ENCODE peak calls at places on chromosomes 11 and 22, in seven cellular contexts. H, E, K, X, R, J and B are unnamed samples.

GRCh38 chr11:28346209-28346608 is 238.0 kb downstream of the METTL15 start:
- DNase-seq in H (no peak), E (no peak), K (peak), X (no peak), R (no peak), J (no peak), B (no peak)

GRCh38 chr11:63491614-63492372 is 826 bp upstream of the PLAAT5 start:
- DNase-seq in H (no peak), E (no peak), K (no peak), X (peak), R (no peak), J (no peak), B (no peak)

GRCh38 chr11:58742981-58743880 is 11.5 kb upstream of the GLYAT start:
- DNase-seq in H (no peak), E (no peak), K (no peak), X (no peak), R (no peak), J (no peak), B (no peak)

GRCh38 chr22:40065981-40066380 is 71.2 kb downstream of the FAM83F start:
- DNase-seq in H (no peak), E (no peak), K (no peak), X (no peak), R (no peak), J (no peak), B (no peak)

GRCh38 chr11:125175896-125176575 is 11.5 kb downstream of the PKNOX2 start:
- DNase-seq in H (no peak), E (peak), K (no peak), X (no peak), R (no peak), J (no peak), B (no peak)

GRCh38 chr11:117570701-117571100 is 226.3 kb downstream of the DSCAML1 start:
- DNase-seq in H (no peak), E (no peak), K (no peak), X (no peak), R (no peak), J (no peak), B (no peak)

GRCh38 chr11:34621876-34622275 is 983 bp downstream of the EHF start:
- DNase-seq in H (no peak), E (no peak), K (peak), X (no peak), R (no peak), J (no peak), B (no peak)

GRCh38 chr11:3217751-3218482 is 696 bp downstream of the MRGPRG start:
- DNase-seq in H (no peak), E (no peak), K (no peak), X (no peak), R (no peak), J (no peak), B (no peak)

GRCh38 chr22:47328550-47329243 is 566.2 kb downstream of the TBC1D22A start:
- DNase-seq in H (no peak), E (peak), K (peak), X (peak), R (no peak), J (no peak), B (peak)

GRCh38 chr22:50085211-50085999 is at the start of gene MLC1:
- DNase-seq in H (no peak), E (no peak), K (no peak), X (peak), R (no peak), J (no peak), B (no peak)

GRCh38 chr22:43592470-43592869 is 180.7 kb downstream of the MPPED1 start:
- DNase-seq in H (no peak), E (no peak), K (no peak), X (peak), R (no peak), J (no peak), B (no peak)

GRCh38 chr22:47811971-47812370 is 1049.5 kb downstream of the TBC1D22A start:
- DNase-seq in H (no peak), E (no peak), K (no peak), X (no peak), R (no peak), J (no peak), B (no peak)

GRCh38 chr11:85076535-85077330 is 550.4 kb downstream of the DLG2 start:
- DNase-seq in H (no peak), E (peak), K (peak), X (peak), R (no peak), J (no peak), B (peak)

GRCh38 chr11:65524747-65525658 is at the start of gene SCYL1:
- DNase-seq in H (peak), E (peak), K (peak), X (peak), R (peak), J (no peak), B (peak)

GRCh38 chr22:27197071-27197470 is 539.7 kb downstream of the MIAT start:
- DNase-seq in H (no peak), E (no peak), K (no peak), X (no peak), R (no peak), J (no peak), B (no peak)

GRCh38 chr11:9144828-9145227 is 53.4 kb upstream of the SCUBE2 start:
- DNase-seq in H (no peak), E (no peak), K (peak), X (no peak), R (no peak), J (no peak), B (no peak)

GRCh38 chr11:102186836-102187235 is 76.6 kb downstream of the YAP1 start:
- DNase-seq in H (no peak), E (peak), K (no peak), X (peak), R (no peak), J (no peak), B (no peak)

GRCh38 chr11:96241351-96241841 is 101.6 kb downstream of the MAML2 start:
- DNase-seq in H (no peak), E (no peak), K (no peak), X (no peak), R (peak), J (no peak), B (no peak)

GRCh38 chr11:12680246-12680939 is 6.2 kb downstream of the TEAD1 start:
- DNase-seq in H (no peak), E (peak), K (peak), X (peak), R (peak), J (peak), B (peak)
- H3K4me3 ChIP-seq in H (no peak), E (peak), K (no peak), X (peak), R (no peak), J (peak), B (peak)

DNA sequence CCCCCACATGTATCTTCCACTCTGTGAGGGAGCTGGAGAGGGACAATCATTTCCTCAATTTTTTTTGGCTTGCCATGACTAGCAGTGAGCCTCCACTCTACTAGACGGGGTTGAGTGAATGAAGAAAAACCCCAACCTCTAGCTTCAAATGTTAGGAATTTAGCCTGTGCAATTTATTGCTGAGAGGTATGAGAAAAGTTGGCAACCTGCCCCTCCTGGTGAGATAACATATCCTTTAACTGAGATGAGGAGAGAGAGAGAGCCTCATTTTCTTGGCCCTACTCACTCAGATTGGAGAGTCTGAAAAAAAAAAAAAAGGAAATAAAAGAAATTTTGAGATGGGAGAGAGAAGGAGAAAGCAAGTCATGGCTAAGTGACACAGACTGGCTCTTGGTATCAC is 218.2 kb upstream of the CARD18 start:
- DNase-seq in H (no peak), E (peak), K (peak), X (peak), R (no peak), J (no peak), B (peak)
- H3K4me3 ChIP-seq in H (no peak), E (no peak), K (no peak), X (no peak), R (no peak), J (no peak), B (no peak)

DNA sequence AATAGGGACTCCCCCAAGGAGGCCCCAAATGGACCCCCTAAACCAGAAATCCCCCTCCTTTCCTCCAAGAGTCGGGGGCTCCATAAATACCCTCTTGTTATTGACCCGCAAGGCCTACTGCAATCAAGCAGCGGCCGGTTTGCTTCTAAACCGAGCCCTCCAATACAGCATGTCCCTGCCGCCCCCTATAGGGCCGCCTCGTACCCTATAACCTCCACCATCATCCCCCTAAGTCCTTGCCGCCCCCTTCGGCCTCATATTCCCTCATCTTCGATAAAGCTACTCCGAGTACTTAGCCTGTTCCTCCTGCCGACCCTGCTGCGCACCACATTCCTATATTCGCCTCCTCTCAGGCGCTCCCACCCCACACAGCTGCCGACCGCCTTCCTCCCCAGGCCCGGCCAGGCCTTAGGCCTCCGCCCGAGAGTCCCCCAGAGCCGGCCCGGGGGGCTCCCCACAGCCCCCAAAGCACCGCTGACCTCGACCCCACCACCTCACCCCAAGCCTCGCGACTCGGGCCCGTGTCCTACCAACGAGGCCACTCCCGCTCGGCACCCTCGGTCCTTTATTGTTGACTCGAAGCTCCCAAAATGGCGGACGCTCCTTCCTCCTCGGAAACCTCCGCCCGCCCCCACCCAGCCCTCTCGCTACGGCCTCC is 478 bp downstream of the DDX6 start:
- DNase-seq in H (peak), E (peak), K (peak), X (peak), R (peak), J (no peak), B (no peak)
- H3K4me3 ChIP-seq in H (peak), E (peak), K (peak), X (peak), R (peak), J (peak), B (peak)

DNA sequence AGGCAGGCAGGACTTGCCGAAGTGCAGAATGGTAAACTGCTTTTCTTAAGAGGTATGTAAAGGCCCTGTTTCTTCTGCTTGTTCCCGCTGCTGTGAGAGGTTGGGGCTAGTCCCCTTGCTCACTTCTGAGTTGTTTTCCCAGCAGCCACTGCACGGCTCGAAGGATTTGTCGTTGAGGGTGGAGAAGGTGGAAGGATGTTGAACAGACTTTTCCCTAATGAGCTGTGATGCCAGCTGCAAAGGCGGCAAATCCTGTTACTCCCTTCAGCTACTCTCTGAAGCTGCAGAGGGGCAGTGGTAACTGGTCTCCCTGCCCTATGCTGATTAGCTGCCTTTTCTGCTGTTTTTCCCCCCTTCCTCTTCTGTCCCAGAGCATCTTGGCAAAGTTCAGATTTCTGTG is 90.4 kb upstream of the SLC25A18 start:
- DNase-seq in H (no peak), E (no peak), K (no peak), X (no peak), R (no peak), J (no peak), B (no peak)
- H3K4me3 ChIP-seq in H (no peak), E (no peak), K (no peak), X (no peak), R (no peak), J (no peak), B (no peak)

GRCh38 chr22:32476804-32477203 is 2.2 kb downstream of the FBXO7 start:
- DNase-seq in H (no peak), E (no peak), K (no peak), X (no peak), R (no peak), J (no peak), B (no peak)

GRCh38 chr22:32474635-32475427 is at the start of gene FBXO7:
- DNase-seq in H (peak), E (peak), K (peak), X (peak), R (peak), J (peak), B (peak)

GRCh38 chr22:32477608-32478007 is 3.0 kb downstream of the FBXO7 start:
- DNase-seq in H (no peak), E (no peak), K (no peak), X (no peak), R (no peak), J (no peak), B (no peak)

GRCh38 chr22:32475428-32476010 is 908 bp downstream of the FBXO7 start:
- DNase-seq in H (peak), E (peak), K (no peak), X (peak), R (peak), J (no peak), B (no peak)

DNA sequence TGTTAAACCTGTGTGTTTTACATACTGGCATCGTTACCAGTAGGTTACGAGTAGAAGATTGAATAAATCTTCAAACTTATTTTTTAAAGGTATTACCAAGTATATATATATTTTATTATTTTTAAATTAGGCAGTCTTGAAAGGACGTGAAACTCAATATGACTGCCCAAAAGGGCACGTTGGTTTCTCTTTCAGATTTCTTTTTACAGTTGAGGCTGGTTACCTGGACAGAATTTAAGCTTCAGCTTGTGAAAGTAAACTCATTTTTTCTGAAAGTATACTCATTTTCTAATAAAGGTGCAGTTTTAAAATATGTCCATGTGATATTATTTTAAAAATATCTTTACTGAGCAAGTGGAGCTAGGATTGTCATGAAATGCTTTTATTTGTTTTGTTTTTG is 1.7 kb downstream of the FBXO7 start:
- DNase-seq in H (no peak), E (no peak), K (no peak), X (peak), R (no peak), J (no peak), B (no peak)
- H3K4me3 ChIP-seq in H (peak), E (peak), K (peak), X (peak), R (peak), J (peak), B (peak)

DNA sequence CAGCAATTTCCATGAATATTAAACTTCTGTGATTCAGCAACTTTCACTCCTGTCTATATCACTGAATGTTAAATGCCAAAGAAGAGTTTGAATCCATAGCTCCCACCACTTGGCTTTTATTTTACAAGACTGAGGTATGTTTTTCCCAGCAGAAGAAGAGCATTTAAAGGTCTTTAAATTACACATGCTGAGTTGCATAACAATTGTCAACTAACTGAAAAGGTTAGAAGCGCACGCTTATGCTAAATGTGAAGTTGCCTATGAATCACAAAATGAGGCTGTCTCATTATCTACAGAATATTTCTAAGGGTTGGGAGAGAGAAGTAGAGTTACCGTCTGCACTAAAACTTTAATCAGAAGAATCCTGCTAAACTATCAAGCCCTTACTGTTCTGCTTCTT is 1086.3 kb downstream of the FAM181B start:
- DNase-seq in H (no peak), E (peak), K (no peak), X (no peak), R (no peak), J (no peak), B (no peak)
- H3K4me3 ChIP-seq in H (no peak), E (no peak), K (no peak), X (no peak), R (no peak), J (peak), B (no peak)

GRCh38 chr22:22030493-22031182 is 48.1 kb upstream of the TOP3B start:
- DNase-seq in H (no peak), E (no peak), K (no peak), X (peak), R (no peak), J (no peak), B (no peak)
- H3K4me3 ChIP-seq in H (no peak), E (no peak), K (no peak), X (no peak), R (no peak), J (no peak), B (no peak)

DNA sequence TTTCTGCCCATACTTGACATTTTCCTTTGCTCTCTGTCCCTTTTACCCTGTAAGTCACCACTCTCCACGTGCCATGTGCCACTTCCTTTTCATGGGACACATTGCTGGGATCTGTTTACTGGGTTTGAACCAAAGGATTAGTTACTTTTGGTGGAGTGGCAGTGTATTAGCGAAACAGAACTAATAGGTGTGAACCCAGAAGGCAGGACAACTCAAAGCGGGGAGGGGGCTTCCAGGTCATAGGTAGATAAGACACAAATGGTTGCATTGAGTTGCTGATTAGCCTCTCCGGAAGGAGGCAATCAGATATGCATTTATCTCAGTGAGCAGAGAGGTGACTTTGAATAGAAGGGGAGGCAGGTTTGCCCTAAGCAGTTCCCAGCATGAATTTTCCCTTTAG is 874 bp upstream of the ZNF202 start:
- DNase-seq in H (no peak), E (no peak), K (no peak), X (no peak), R (no peak), J (no peak), B (no peak)
- H3K4me3 ChIP-seq in H (peak), E (peak), K (peak), X (peak), R (peak), J (peak), B (peak)

GRCh38 chr22:46085831-46086576 is 64.3 kb upstream of the PPARA start:
- DNase-seq in H (no peak), E (no peak), K (peak), X (peak), R (peak), J (no peak), B (no peak)

GRCh38 chr22:46083383-46084350 is 66.7 kb upstream of the PPARA start:
- DNase-seq in H (no peak), E (no peak), K (peak), X (peak), R (no peak), J (no peak), B (no peak)

GRCh38 chr22:46086577-46087335 is 63.6 kb upstream of the PPARA start:
- DNase-seq in H (no peak), E (no peak), K (peak), X (peak), R (no peak), J (no peak), B (no peak)

GRCh38 chr22:46084376-46084775 is 66.0 kb upstream of the PPARA start:
- DNase-seq in H (no peak), E (no peak), K (no peak), X (no peak), R (no peak), J (no peak), B (no peak)

GRCh38 chr22:46084943-46085830 is 65.1 kb upstream of the PPARA start:
- DNase-seq in H (no peak), E (peak), K (peak), X (peak), R (peak), J (no peak), B (peak)
- H3K4me3 ChIP-seq in H (no peak), E (peak), K (peak), X (peak), R (no peak), J (no peak), B (peak)

GRCh38 chr11:46901156-46901555 is 17.2 kb downstream of the LRP4 start:
- DNase-seq in H (no peak), E (no peak), K (peak), X (no peak), R (no peak), J (no peak), B (no peak)

GRCh38 chr11:46899501-46900025 is 18.8 kb downstream of the LRP4 start:
- DNase-seq in H (no peak), E (no peak), K (no peak), X (no peak), R (no peak), J (no peak), B (no peak)

GRCh38 chr11:46900091-46900746 is 18.1 kb downstream of the LRP4 start:
- DNase-seq in H (no peak), E (no peak), K (peak), X (no peak), R (no peak), J (no peak), B (no peak)

GRCh38 chr11:46896719-46897406 is 21.5 kb downstream of the LRP4 start:
- DNase-seq in H (peak), E (peak), K (peak), X (no peak), R (no peak), J (no peak), B (no peak)

DNA sequence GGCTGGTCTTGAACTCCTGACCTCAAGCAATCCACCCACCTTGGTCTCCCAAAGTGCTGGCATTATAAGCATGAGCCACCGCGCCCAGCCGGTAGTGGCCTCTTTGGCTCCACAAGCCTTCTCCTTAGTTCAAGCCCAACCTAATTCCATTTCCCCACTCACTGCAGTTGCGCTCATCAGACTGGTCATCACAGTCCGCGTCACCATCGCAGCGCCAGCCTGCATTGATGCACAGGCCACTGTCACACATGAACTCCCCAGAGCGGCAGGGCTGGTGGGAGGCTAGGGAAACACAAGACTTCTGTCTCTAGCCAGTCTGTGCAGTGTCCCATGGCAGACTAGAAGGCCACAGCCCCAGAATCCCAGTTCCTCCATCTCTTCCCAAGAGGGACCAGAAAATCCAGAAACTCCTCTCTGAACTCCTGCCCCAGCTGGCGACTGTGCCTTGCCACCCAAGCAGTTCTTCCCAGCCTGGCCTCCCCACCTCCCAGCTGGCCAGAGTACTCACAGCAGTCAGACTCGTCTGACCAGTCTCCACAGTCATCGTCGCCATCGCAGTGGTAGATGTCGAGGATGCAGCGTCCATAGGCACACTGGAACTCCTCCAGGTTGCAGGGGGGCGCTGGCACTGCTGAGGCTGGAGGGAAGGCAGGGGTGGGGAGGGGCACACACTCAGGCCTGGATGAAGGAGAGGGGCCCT is 19.8 kb downstream of the LRP4 start:
- DNase-seq in H (no peak), E (no peak), K (no peak), X (no peak), R (no peak), J (no peak), B (no peak)
- H3K4me3 ChIP-seq in H (no peak), E (no peak), K (no peak), X (no peak), R (no peak), J (no peak), B (no peak)